ENCODE peak calls at places on chromosomes 12 and 14, in seven cellular contexts. S is fibroblast of pulmonary artery, W is osteoblast, H is foreskin fibroblast, M is IMR-90, R is Caco-2, F is ascending aorta. I is an unnamed sample.

GRCh38 chr14:90567991-90568390 is 171.2 kb downstream of the CALM1 start:
- DNase-seq in H (no peak), S (no peak), F (no peak), W (no peak), M (no peak), R (no peak), I (no peak)

GRCh38 chr14:89237923-89238529 is 179.0 kb downstream of the FOXN3 start:
- DNase-seq in R (no peak), W (no peak), F (no peak), M (peak), S (peak), H (no peak), I (no peak)

GRCh38 chr14:22752422-22752821 is 14.1 kb upstream of the OXA1L start:
- DNase-seq in S (no peak), M (no peak), F (no peak), H (no peak), R (peak), W (no peak), I (no peak)

GRCh38 chr14:20775043-20775442 is 6.0 kb upstream of the RNASE6 start:
- DNase-seq in W (no peak), H (no peak), M (no peak), F (no peak), S (no peak), R (no peak), I (no peak)

GRCh38 chr12:109581856-109582255 is 8.3 kb downstream of the MVK start:
- DNase-seq in S (peak), W (peak), F (no peak), M (peak), R (no peak), H (peak), I (no peak)

GRCh38 chr12:117032593-117033381 is 66.4 kb downstream of the TESC start:
- DNase-seq in F (no peak), H (peak), W (no peak), S (no peak), M (peak), R (no peak), I (no peak)

GRCh38 chr12:119780786-119781434 is 96.2 kb downstream of the CIT start:
- DNase-seq in H (peak), F (no peak), S (peak), M (peak), W (peak), R (peak), I (no peak)

GRCh38 chr12:120885521-120885920 is 18.6 kb downstream of the SPPL3 start:
- DNase-seq in H (no peak), W (peak), M (no peak), F (no peak), S (no peak), R (no peak), I (no peak)

GRCh38 chr12:12922191-12922616 is 29.8 kb downstream of the GPRC5D start:
- DNase-seq in H (no peak), F (no peak), M (peak), W (peak), S (peak), R (no peak), I (no peak)

GRCh38 chr12:57906821-57907220 is 34.5 kb upstream of the ATP23 start:
- DNase-seq in F (no peak), H (no peak), M (no peak), W (no peak), R (no peak), S (no peak), I (no peak)

GRCh38 chr14:50425816-50426215 is 29.1 kb upstream of the CDKL1 start:
- DNase-seq in M (peak), F (no peak), R (no peak), S (peak), W (no peak), H (no peak), I (no peak)

DNA sequence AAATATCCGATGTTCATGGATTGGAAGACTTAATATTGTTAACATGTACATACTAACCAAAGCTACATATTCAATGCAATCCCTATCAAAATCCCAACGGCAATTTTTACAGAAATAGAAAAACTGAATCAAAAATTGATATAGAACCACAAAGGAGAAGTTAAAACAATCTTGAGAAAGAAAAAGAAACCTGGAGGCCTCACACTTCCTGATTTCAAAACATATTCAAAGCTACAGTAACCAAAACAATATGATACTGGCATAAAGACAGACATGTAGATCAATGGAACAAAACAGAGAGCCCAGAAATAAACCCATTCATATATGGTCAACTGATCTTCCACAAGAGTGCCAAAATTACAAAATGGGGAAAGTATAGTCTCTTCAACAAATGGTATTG is 5.4 kb upstream of the PELI2 start:
- DNase-seq in W (no peak), M (no peak), H (no peak), S (no peak), F (no peak), R (no peak), I (no peak)
- TF ChIP-seq CTCF in W (no peak), M (no peak), H (no peak), S (no peak), F (no peak), R (no peak), I (no peak)

GRCh38 chr12:78101946-78102635 is 271.4 kb downstream of the NAV3 start:
- DNase-seq in H (no peak), S (no peak), R (no peak), F (no peak), M (no peak), W (no peak), I (no peak)
- TF ChIP-seq CTCF in H (no peak), S (no peak), R (no peak), F (no peak), M (no peak), W (peak), I (no peak)

DNA sequence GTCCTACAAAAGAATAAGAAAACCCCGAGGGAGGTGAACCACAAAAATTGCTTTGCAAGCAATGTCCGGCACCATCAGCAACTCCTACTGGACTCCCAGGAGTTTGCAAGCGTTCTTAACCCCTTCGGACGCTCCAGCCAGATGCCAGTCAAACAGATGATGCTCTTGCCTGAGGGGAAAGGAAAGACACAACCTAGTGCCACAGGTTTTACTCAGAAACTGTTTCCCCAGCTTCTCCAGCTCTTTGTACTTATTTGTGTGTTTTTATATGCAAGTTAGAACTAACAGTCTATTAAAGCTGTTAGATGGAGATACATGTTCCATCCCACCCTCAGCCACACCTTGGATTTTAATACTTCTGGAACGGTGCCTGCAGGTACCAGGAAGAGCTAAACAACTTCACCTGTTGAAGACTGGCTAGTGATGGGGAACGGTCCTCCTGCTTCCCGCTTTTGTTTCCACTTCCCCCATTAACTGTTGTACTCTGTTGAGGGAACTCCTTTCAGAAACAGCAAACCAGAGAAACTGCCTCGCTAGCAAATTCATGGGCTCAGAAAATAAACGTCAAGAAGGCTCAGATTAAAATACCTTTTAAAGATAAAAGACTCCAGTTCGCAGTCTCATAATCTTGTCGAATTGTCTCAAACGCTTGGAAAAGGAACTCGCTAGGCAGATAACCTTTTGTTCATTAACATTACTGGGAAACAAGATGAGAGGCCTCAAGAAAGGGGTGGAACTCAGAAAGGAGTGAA is 1.1 kb upstream of the FERMT2 start:
- DNase-seq in W (peak), R (peak), H (peak), M (peak), S (peak), F (no peak), I (no peak)
- TF ChIP-seq CTCF in W (peak), R (no peak), H (peak), M (peak), S (peak), F (peak), I (no peak)

GRCh38 chr14:36215217-36215598 is 38.7 kb upstream of the PTCSC3 start:
- DNase-seq in W (no peak), H (no peak), R (peak), M (no peak), F (no peak), S (no peak), I (no peak)

GRCh38 chr14:36217027-36217426 is 40.5 kb upstream of the PTCSC3 start:
- DNase-seq in S (no peak), F (no peak), H (no peak), R (no peak), W (no peak), M (no peak), I (no peak)

GRCh38 chr14:36221097-36221496 is 44.6 kb upstream of the PTCSC3 start:
- DNase-seq in W (no peak), R (no peak), S (no peak), M (no peak), H (no peak), F (no peak), I (no peak)

GRCh38 chr14:36214476-36215216 is 38.1 kb upstream of the PTCSC3 start:
- DNase-seq in F (no peak), S (no peak), M (no peak), H (no peak), R (no peak), W (no peak), I (no peak)

GRCh38 chr14:36217732-36218131 is 41.2 kb upstream of the PTCSC3 start:
- DNase-seq in R (no peak), H (no peak), W (no peak), S (no peak), M (no peak), F (no peak), I (no peak)
- TF ChIP-seq CTCF in R (no peak), H (no peak), W (no peak), S (no peak), M (no peak), F (no peak), I (no peak)

GRCh38 chr14:58455593-58456265 is 28.2 kb downstream of the KIAA0586 start:
- DNase-seq in H (no peak), R (peak), M (peak), W (peak), S (no peak), F (no peak), I (no peak)
- TF ChIP-seq CTCF in H (no peak), R (no peak), M (no peak), W (no peak), S (no peak), F (no peak), I (no peak)

DNA sequence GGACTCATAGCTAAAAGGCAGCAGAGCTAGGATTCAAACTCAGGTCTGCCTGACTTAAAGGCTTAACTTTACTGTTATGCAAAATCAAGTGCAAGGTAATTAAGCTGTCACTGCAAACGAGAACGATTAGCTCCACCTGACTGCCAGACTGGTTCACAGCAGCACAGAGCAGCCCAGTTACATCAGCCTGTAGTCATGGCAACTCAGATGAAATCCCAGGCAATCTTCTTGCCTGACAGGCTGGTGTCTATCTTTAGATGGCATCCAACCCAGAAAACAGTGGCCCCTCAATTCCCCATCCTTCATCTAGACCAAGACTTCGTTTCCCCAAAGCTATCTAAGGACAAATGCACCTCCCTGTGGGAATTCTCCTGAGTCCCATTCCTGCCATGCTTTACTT is 77.3 kb upstream of the ACTN1 start:
- DNase-seq in M (peak), H (no peak), F (no peak), W (no peak), R (peak), S (no peak), I (no peak)
- TF ChIP-seq CTCF in M (peak), H (no peak), F (no peak), W (no peak), R (no peak), S (no peak), I (no peak)

GRCh38 chr12:39587247-39587646 is 32.4 kb downstream of the ABCD2 start:
- DNase-seq in F (no peak), H (no peak), W (no peak), R (no peak), M (no peak), S (peak), I (no peak)
- TF ChIP-seq CTCF in F (peak), H (peak), W (no peak), R (no peak), M (no peak), S (peak), I (no peak)

DNA sequence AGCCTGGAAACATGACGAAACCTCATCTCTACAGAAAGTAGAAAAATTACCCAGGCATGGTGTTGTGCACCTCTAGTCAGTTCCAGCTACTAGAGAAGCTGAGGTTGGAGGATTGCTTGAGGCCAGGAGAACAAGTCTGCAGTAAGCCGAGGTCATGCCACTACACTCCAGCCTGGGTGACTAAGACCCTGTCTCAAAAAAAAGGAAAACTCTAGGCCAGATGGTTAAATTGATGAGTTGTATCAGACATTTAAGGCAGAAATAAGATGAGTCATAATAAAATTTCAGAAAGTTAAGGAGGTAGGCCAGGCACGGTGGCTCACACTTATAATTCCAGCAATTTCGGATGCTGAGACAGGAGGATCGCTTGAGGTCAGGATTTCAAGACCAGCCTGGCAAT is 10.7 kb downstream of the EIF2S1 start:
- DNase-seq in F (no peak), W (no peak), M (peak), R (no peak), S (no peak), H (no peak), I (no peak)
- TF ChIP-seq CTCF in F (no peak), W (no peak), M (no peak), R (no peak), S (no peak), H (no peak), I (no peak)

I was measured in omental fat pad.